ENCODE peak calls at places on chromosomes 7 and 10, in five cellular contexts. One of them, this sample, is unnamed.

GRCh38 chr10:514137-514671 is 175.3 kb downstream of the DIP2C start:
- DNase-seq in HCT116: no peak
- DNase-seq in AG04449: no peak
- DNase-seq in NB4: no peak
- DNase-seq in lower lobe of right lung: peak
- DNase-seq in this sample: no peak

GRCh38 chr10:16348891-16349290 is 87.9 kb upstream of the PTER start:
- DNase-seq in HCT116: no peak
- DNase-seq in AG04449: no peak
- DNase-seq in NB4: no peak
- DNase-seq in lower lobe of right lung: no peak
- DNase-seq in this sample: no peak

GRCh38 chr10:116768786-116769185 is 26.4 kb upstream of the HSPA12A start:
- DNase-seq in HCT116: no peak
- DNase-seq in AG04449: no peak
- DNase-seq in NB4: no peak
- DNase-seq in lower lobe of right lung: no peak
- DNase-seq in this sample: no peak

GRCh38 chr10:12750526-12751201 is 250.8 kb downstream of the CCDC3 start:
- DNase-seq in HCT116: no peak
- DNase-seq in AG04449: no peak
- DNase-seq in NB4: no peak
- DNase-seq in lower lobe of right lung: no peak
- DNase-seq in this sample: no peak

GRCh38 chr7:133299620-133300019 is 46.7 kb downstream of the EXOC4 start:
- DNase-seq in HCT116: no peak
- DNase-seq in AG04449: no peak
- DNase-seq in NB4: no peak
- DNase-seq in lower lobe of right lung: no peak
- DNase-seq in this sample: no peak

GRCh38 chr7:134845461-134845860 is 66.0 kb downstream of the CALD1 start:
- DNase-seq in HCT116: peak
- DNase-seq in AG04449: no peak
- DNase-seq in NB4: no peak
- DNase-seq in lower lobe of right lung: no peak
- DNase-seq in this sample: peak

GRCh38 chr10:117360994-117361667 is 14.1 kb downstream of the PDZD8 start:
- DNase-seq in HCT116: no peak
- DNase-seq in AG04449: no peak
- DNase-seq in NB4: no peak
- DNase-seq in lower lobe of right lung: no peak
- DNase-seq in this sample: no peak

GRCh38 chr10:5940807-5941218 is 36.5 kb downstream of the IL15RA start:
- DNase-seq in HCT116: no peak
- DNase-seq in AG04449: no peak
- DNase-seq in NB4: no peak
- DNase-seq in lower lobe of right lung: no peak
- DNase-seq in this sample: no peak

GRCh38 chr7:92723978-92724377 is 112.4 kb downstream of the CDK6 start:
- DNase-seq in HCT116: no peak
- DNase-seq in AG04449: no peak
- DNase-seq in NB4: peak
- DNase-seq in lower lobe of right lung: no peak
- DNase-seq in this sample: no peak

GRCh38 chr7:55387062-55387965 is 22.2 kb downstream of the LANCL2 start:
- DNase-seq in HCT116: no peak
- DNase-seq in AG04449: no peak
- DNase-seq in NB4: peak
- DNase-seq in lower lobe of right lung: no peak
- DNase-seq in this sample: no peak

GRCh38 chr10:70247360-70247759 is 14.1 kb upstream of the PPA1 start:
- DNase-seq in HCT116: no peak
- DNase-seq in AG04449: no peak
- DNase-seq in NB4: no peak
- DNase-seq in lower lobe of right lung: no peak
- DNase-seq in this sample: peak

GRCh38 chr7:116215550-116215949 is 5.2 kb downstream of the TES start:
- DNase-seq in HCT116: no peak
- DNase-seq in AG04449: no peak
- DNase-seq in NB4: no peak
- DNase-seq in lower lobe of right lung: no peak
- DNase-seq in this sample: no peak

GRCh38 chr10:72309290-72310240 is 35.8 kb downstream of the DDIT4 start:
- DNase-seq in HCT116: no peak
- DNase-seq in AG04449: no peak
- DNase-seq in NB4: peak
- DNase-seq in lower lobe of right lung: no peak
- DNase-seq in this sample: no peak

GRCh38 chr10:44990302-44990655 is 10.4 kb upstream of the ZNF22 start:
- DNase-seq in HCT116: no peak
- DNase-seq in AG04449: no peak
- DNase-seq in NB4: no peak
- DNase-seq in lower lobe of right lung: no peak
- DNase-seq in this sample: no peak

GRCh38 chr7:95322396-95322795 is 1.9 kb downstream of the PON1 start:
- DNase-seq in HCT116: no peak
- DNase-seq in AG04449: no peak
- DNase-seq in NB4: no peak
- DNase-seq in lower lobe of right lung: no peak
- DNase-seq in this sample: no peak

GRCh38 chr10:88623835-88624234 is 37.3 kb downstream of the LIPJ start:
- DNase-seq in HCT116: no peak
- DNase-seq in AG04449: no peak
- DNase-seq in NB4: no peak
- DNase-seq in lower lobe of right lung: no peak
- DNase-seq in this sample: no peak

GRCh38 chr7:34143397-34143796 is 238.1 kb downstream of the BMPER start:
- DNase-seq in HCT116: no peak
- DNase-seq in AG04449: peak
- DNase-seq in NB4: peak
- DNase-seq in lower lobe of right lung: no peak
- DNase-seq in this sample: no peak

GRCh38 chr10:17199351-17199804 is 2.1 kb downstream of the TRDMT1 start:
- DNase-seq in HCT116: no peak
- DNase-seq in AG04449: no peak
- DNase-seq in NB4: no peak
- DNase-seq in lower lobe of right lung: no peak
- DNase-seq in this sample: no peak

GRCh38 chr7:156475666-156476065 is 164.9 kb upstream of the RNF32 start:
- DNase-seq in HCT116: peak
- DNase-seq in AG04449: no peak
- DNase-seq in NB4: peak
- DNase-seq in lower lobe of right lung: no peak
- DNase-seq in this sample: no peak

GRCh38 chr10:78948616-78949015 is 120.2 kb upstream of the ZMIZ1 start:
- DNase-seq in HCT116: no peak
- DNase-seq in AG04449: no peak
- DNase-seq in NB4: no peak
- DNase-seq in lower lobe of right lung: no peak
- DNase-seq in this sample: no peak

GRCh38 chr7:48962821-48963505 is 38.6 kb downstream of the CDC14C start:
- DNase-seq in HCT116: no peak
- DNase-seq in AG04449: no peak
- DNase-seq in NB4: no peak
- DNase-seq in lower lobe of right lung: no peak
- DNase-seq in this sample: no peak

GRCh38 chr7:117068511-117069155 is 115.3 kb downstream of the ST7 start:
- DNase-seq in HCT116: no peak
- DNase-seq in AG04449: no peak
- DNase-seq in NB4: no peak
- DNase-seq in lower lobe of right lung: no peak
- DNase-seq in this sample: no peak

GRCh38 chr10:102072867-102073527 is 7.8 kb downstream of the HPS6 start:
- DNase-seq in HCT116: peak
- DNase-seq in AG04449: peak
- DNase-seq in NB4: peak
- DNase-seq in lower lobe of right lung: peak
- DNase-seq in this sample: peak

GRCh38 chr10:28242560-28243204 is 60.2 kb downstream of the MPP7 start:
- DNase-seq in HCT116: no peak
- DNase-seq in AG04449: no peak
- DNase-seq in NB4: no peak
- DNase-seq in lower lobe of right lung: no peak
- DNase-seq in this sample: no peak

GRCh38 chr7:51082096-51082840 is 234.3 kb downstream of the COBL start:
- DNase-seq in HCT116: no peak
- DNase-seq in AG04449: no peak
- DNase-seq in NB4: no peak
- DNase-seq in lower lobe of right lung: no peak
- DNase-seq in this sample: no peak

GRCh38 chr10:11631291-11631690 is 19.8 kb upstream of the USP6NL start:
- DNase-seq in HCT116: no peak
- DNase-seq in AG04449: no peak
- DNase-seq in NB4: no peak
- DNase-seq in lower lobe of right lung: no peak
- DNase-seq in this sample: no peak

GRCh38 chr7:16644987-16645592 is 464 bp downstream of the ANKMY2 start:
- DNase-seq in HCT116: no peak
- DNase-seq in AG04449: no peak
- DNase-seq in NB4: no peak
- DNase-seq in lower lobe of right lung: peak
- DNase-seq in this sample: no peak

GRCh38 chr10:19816420-19817250 is at the start of gene PLXDC2:
- DNase-seq in HCT116: no peak
- DNase-seq in AG04449: no peak
- DNase-seq in NB4: peak
- DNase-seq in lower lobe of right lung: peak
- DNase-seq in this sample: peak

GRCh38 chr7:106277976-106278375 is 6.8 kb downstream of the NAMPT start:
- DNase-seq in HCT116: no peak
- DNase-seq in AG04449: no peak
- DNase-seq in NB4: no peak
- DNase-seq in lower lobe of right lung: no peak
- DNase-seq in this sample: no peak

GRCh38 chr10:109877546-109877945 is 45.8 kb downstream of the XPNPEP1 start:
- DNase-seq in HCT116: no peak
- DNase-seq in AG04449: no peak
- DNase-seq in NB4: no peak
- DNase-seq in lower lobe of right lung: no peak
- DNase-seq in this sample: no peak

GRCh38 chr10:109880886-109881467 is 42.3 kb downstream of the XPNPEP1 start:
- DNase-seq in HCT116: no peak
- DNase-seq in AG04449: no peak
- DNase-seq in NB4: no peak
- DNase-seq in lower lobe of right lung: no peak
- DNase-seq in this sample: peak

GRCh38 chr10:109875151-109875568 is 48.2 kb downstream of the XPNPEP1 start:
- DNase-seq in HCT116: no peak
- DNase-seq in AG04449: no peak
- DNase-seq in NB4: no peak
- DNase-seq in lower lobe of right lung: no peak
- DNase-seq in this sample: no peak

GRCh38 chr10:109871476-109871875 is 51.8 kb downstream of the XPNPEP1 start:
- DNase-seq in HCT116: no peak
- DNase-seq in AG04449: no peak
- DNase-seq in NB4: no peak
- DNase-seq in lower lobe of right lung: no peak
- DNase-seq in this sample: no peak

GRCh38 chr10:109875828-109876821 is 47.2 kb downstream of the XPNPEP1 start:
- DNase-seq in HCT116: no peak
- DNase-seq in AG04449: no peak
- DNase-seq in NB4: no peak
- DNase-seq in lower lobe of right lung: no peak
- DNase-seq in this sample: no peak
- TF ChIP-seq CTCF in HCT116: no peak
- TF ChIP-seq CTCF in AG04449: no peak
- TF ChIP-seq CTCF in NB4: no peak
- TF ChIP-seq CTCF in lower lobe of right lung: no peak
- TF ChIP-seq CTCF in this sample: no peak

GRCh38 chr7:150388306-150388705 is 9.2 kb downstream of the ZNF775 start:
- DNase-seq in HCT116: no peak
- DNase-seq in AG04449: no peak
- DNase-seq in NB4: no peak
- DNase-seq in lower lobe of right lung: no peak
- DNase-seq in this sample: no peak

GRCh38 chr7:150385240-150385830 is 6.2 kb downstream of the ZNF775 start:
- DNase-seq in HCT116: no peak
- DNase-seq in AG04449: no peak
- DNase-seq in NB4: peak
- DNase-seq in lower lobe of right lung: no peak
- DNase-seq in this sample: no peak

GRCh38 chr7:150390206-150390605 is 11.1 kb downstream of the ZNF775 start:
- DNase-seq in HCT116: no peak
- DNase-seq in AG04449: no peak
- DNase-seq in NB4: no peak
- DNase-seq in lower lobe of right lung: no peak
- DNase-seq in this sample: no peak

GRCh38 chr7:150389532-150389816 is 10.3 kb downstream of the ZNF775 start:
- DNase-seq in HCT116: no peak
- DNase-seq in AG04449: no peak
- DNase-seq in NB4: no peak
- DNase-seq in lower lobe of right lung: no peak
- DNase-seq in this sample: no peak

DNA sequence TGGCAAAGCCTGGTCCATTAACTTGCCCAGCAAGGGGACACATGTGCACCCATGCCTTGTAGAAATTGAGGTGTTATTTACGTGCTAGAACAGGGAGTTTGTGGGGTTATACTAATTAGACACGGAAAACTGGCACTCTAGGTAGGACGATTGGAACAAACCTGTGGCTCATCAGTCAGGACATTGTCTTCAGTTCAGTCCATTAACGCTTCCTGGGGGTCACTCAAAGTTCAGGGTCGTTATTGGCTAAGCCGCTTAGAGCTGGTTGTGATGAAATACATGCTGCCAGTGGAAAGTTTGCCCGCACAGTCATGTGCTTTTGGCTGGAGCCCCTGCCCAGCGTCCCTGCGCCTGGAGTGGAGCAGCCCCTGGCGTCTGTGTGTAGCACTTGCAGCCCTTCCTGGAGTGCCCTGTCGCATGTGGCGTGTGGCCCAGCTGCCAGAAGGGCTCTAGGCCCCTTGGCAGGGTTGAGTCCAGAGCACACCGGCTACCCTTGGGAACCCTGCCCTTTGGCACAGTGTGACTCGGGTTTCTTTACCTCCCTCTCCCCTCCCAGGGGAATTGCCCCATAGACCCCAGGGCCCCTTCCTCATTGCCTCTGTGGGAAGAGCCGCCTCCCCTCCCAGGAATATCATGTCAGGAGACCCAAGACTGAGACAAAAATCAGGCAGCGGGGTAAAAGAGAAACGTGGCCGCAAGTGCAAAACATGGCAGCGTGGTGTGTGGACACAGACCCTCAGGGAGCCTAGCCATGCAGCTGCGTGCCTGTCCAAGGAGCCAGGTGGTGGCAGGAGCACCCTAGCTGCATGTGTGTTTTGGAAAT is 9.8 kb downstream of the ZNF775 start:
- DNase-seq in HCT116: no peak
- DNase-seq in AG04449: no peak
- DNase-seq in NB4: peak
- DNase-seq in lower lobe of right lung: peak
- DNase-seq in this sample: no peak
- TF ChIP-seq CTCF in HCT116: no peak
- TF ChIP-seq CTCF in AG04449: peak
- TF ChIP-seq CTCF in NB4: peak
- TF ChIP-seq CTCF in lower lobe of right lung: peak
- TF ChIP-seq CTCF in this sample: no peak

GRCh38 chr10:14032406-14032998 is 298.2 kb downstream of the FRMD4A start:
- DNase-seq in HCT116: peak
- DNase-seq in AG04449: no peak
- DNase-seq in NB4: peak
- DNase-seq in lower lobe of right lung: peak
- DNase-seq in this sample: peak
- TF ChIP-seq CTCF in HCT116: peak
- TF ChIP-seq CTCF in AG04449: peak
- TF ChIP-seq CTCF in NB4: peak
- TF ChIP-seq CTCF in lower lobe of right lung: peak
- TF ChIP-seq CTCF in this sample: no peak

GRCh38 chr7:82816272-82816671 is 346.4 kb downstream of the PCLO start:
- DNase-seq in HCT116: peak
- DNase-seq in AG04449: no peak
- DNase-seq in NB4: no peak
- DNase-seq in lower lobe of right lung: no peak
- DNase-seq in this sample: no peak
- TF ChIP-seq CTCF in HCT116: peak
- TF ChIP-seq CTCF in AG04449: no peak
- TF ChIP-seq CTCF in NB4: no peak
- TF ChIP-seq CTCF in lower lobe of right lung: no peak
- TF ChIP-seq CTCF in this sample: no peak

This sample was measured in GM20000.